ENCODE peak calls at places on chromosomes 7 and 10, in five cellular contexts. Z is IMR-90, S is bronchial epithelial cell, R is epithelial cell of prostate, M is posterior vena cava. O is an unnamed sample.

GRCh38 chr7:133029463-133029862 is 52.4 kb downstream of the CHCHD3 start:
- DNase-seq in Z (no peak), S (no peak), R (no peak), M (no peak), O (no peak)

GRCh38 chr10:62618576-62619408 is 185.7 kb upstream of the ADO start:
- DNase-seq in S (no peak), Z (peak; percentile 89), M (no peak), R (no peak), O (no peak)

GRCh38 chr7:91051966-91052365 is 212.3 kb upstream of the FZD1 start:
- DNase-seq in R (no peak), S (no peak), M (no peak), Z (no peak), O (no peak)

GRCh38 chr10:133276100-133276434 is 601 bp downstream of the ADAM8 start:
- DNase-seq in S (no peak), R (no peak), M (no peak), Z (no peak), O (no peak)

GRCh38 chr10:12470719-12471118 is 121.4 kb downstream of the CAMK1D start:
- DNase-seq in S (no peak), M (no peak), Z (no peak), R (no peak), O (no peak)

GRCh38 chr7:17677408-17677807 is 262.9 kb downstream of the SNX13 start:
- DNase-seq in Z (peak; percentile 75), R (no peak), M (no peak), S (peak; percentile 64), O (no peak)

GRCh38 chr7:87345962-87346371 is 503 bp downstream of the CROT start:
- DNase-seq in S (no peak), R (no peak), Z (no peak), M (no peak), O (no peak)

GRCh38 chr7:154744226-154744860 is 258.6 kb downstream of the PAXIP1 start:
- DNase-seq in S (no peak), Z (no peak), M (no peak), R (no peak), O (no peak)

GRCh38 chr10:63866747-63867140 is 345.5 kb downstream of the REEP3 start:
- DNase-seq in M (no peak), S (peak; percentile 49), Z (no peak), R (no peak), O (no peak)

GRCh38 chr10:131224106-131224505 is 87.4 kb downstream of the TCERG1L start:
- DNase-seq in S (no peak), Z (no peak), M (no peak), R (no peak), O (no peak)

GRCh38 chr7:130989006-130989795 is 255.2 kb upstream of the KLF14 start:
- DNase-seq in Z (no peak), R (no peak), M (no peak), S (no peak), O (no peak)

GRCh38 chr10:63492788-63493403 is 27.1 kb upstream of the JMJD1C start:
- DNase-seq in S (no peak), Z (no peak), R (no peak), M (no peak), O (no peak)

GRCh38 chr10:6228010-6228511 is 25.3 kb downstream of the PFKFB3 start:
- DNase-seq in S (no peak), Z (peak; percentile 61), R (no peak), M (no peak), O (no peak)

GRCh38 chr10:129101232-129101980 is 365.6 kb upstream of the MGMT start:
- DNase-seq in S (no peak), Z (no peak), R (no peak), M (no peak), O (no peak)

GRCh38 chr10:112678581-112678980 is 231.6 kb downstream of the VTI1A start:
- DNase-seq in R (no peak), S (no peak), Z (no peak), M (no peak), O (no peak)

GRCh38 chr10:30840386-30841074 is 191.1 kb downstream of the ZNF438 start:
- DNase-seq in Z (peak; percentile 31), S (no peak), M (no peak), R (no peak), O (no peak)

GRCh38 chr10:15166325-15166724 is 2.2 kb downstream of the NMT2 start:
- DNase-seq in R (no peak), Z (peak; percentile 31), S (no peak), M (no peak), O (no peak)

GRCh38 chr7:23449941-23450340 is 20.4 kb downstream of the IGF2BP3 start:
- DNase-seq in R (no peak), Z (no peak), S (no peak), M (no peak), O (no peak)

GRCh38 chr7:72493850-72494661 is 81.9 kb upstream of the CALN1 start:
- DNase-seq in M (no peak), R (peak; percentile 3), S (peak; percentile 26), Z (peak; percentile 31), O (peak; percentile 16)

GRCh38 chr7:138137423-138138171 is 61.3 kb downstream of the AKR1D1 start:
- DNase-seq in Z (no peak), S (peak; percentile 36), R (no peak), M (no peak), O (no peak)

GRCh38 chr7:158072889-158073730 is 514.5 kb downstream of the PTPRN2 start:
- DNase-seq in S (no peak), R (no peak), M (peak; percentile 56), Z (no peak), O (no peak)

GRCh38 chr7:35860664-35861063 is 59.8 kb downstream of the SEPTIN7 start:
- DNase-seq in Z (no peak), M (no peak), S (no peak), R (no peak), O (no peak)

GRCh38 chr10:130138479-130138866 is 2.3 kb downstream of the GLRX3 start:
- DNase-seq in M (no peak), R (peak; percentile 98), S (peak; percentile 100), Z (peak; percentile 69), O (no peak)